ENCODE peak calls at places on chromosomes 5 and 9, in eight cellular contexts. One of them, this sample, is unnamed.

GRCh38 chr5:115844321-115844817 is 2.6 kb downstream of the AP3S1 start:
- DNase-seq in psoas muscle: no peak
- DNase-seq in endothelial cell of umbilical vein: peak
- DNase-seq in Ammon's horn: no peak
- DNase-seq in activated CD4-positive, alpha-beta T cell treated with anti-CD3 and anti-CD28 coated beads for 24 hours: no peak
- DNase-seq in osteocyte: no peak
- DNase-seq in AG04450: no peak
- DNase-seq in CD8-positive, alpha-beta memory T cell: no peak
- DNase-seq in this sample: no peak

GRCh38 chr5:96942911-96943310 is 7.0 kb downstream of the LNPEP start:
- DNase-seq in psoas muscle: no peak
- DNase-seq in endothelial cell of umbilical vein: no peak
- DNase-seq in Ammon's horn: no peak
- DNase-seq in activated CD4-positive, alpha-beta T cell treated with anti-CD3 and anti-CD28 coated beads for 24 hours: no peak
- DNase-seq in osteocyte: no peak
- DNase-seq in AG04450: no peak
- DNase-seq in CD8-positive, alpha-beta memory T cell: no peak
- DNase-seq in this sample: no peak

GRCh38 chr5:170070556-170071412 is 34.9 kb upstream of the FOXI1 start:
- DNase-seq in psoas muscle: no peak
- DNase-seq in endothelial cell of umbilical vein: peak
- DNase-seq in Ammon's horn: peak
- DNase-seq in activated CD4-positive, alpha-beta T cell treated with anti-CD3 and anti-CD28 coated beads for 24 hours: no peak
- DNase-seq in osteocyte: no peak
- DNase-seq in AG04450: peak
- DNase-seq in CD8-positive, alpha-beta memory T cell: no peak
- DNase-seq in this sample: peak

GRCh38 chr5:174231961-174232487 is 186.5 kb downstream of the NSG2 start:
- DNase-seq in psoas muscle: no peak
- DNase-seq in endothelial cell of umbilical vein: no peak
- DNase-seq in Ammon's horn: no peak
- DNase-seq in activated CD4-positive, alpha-beta T cell treated with anti-CD3 and anti-CD28 coated beads for 24 hours: no peak
- DNase-seq in osteocyte: no peak
- DNase-seq in AG04450: no peak
- DNase-seq in CD8-positive, alpha-beta memory T cell: no peak
- DNase-seq in this sample: no peak

GRCh38 chr9:127340721-127341120 is 56.2 kb upstream of the SLC2A8 start:
- DNase-seq in psoas muscle: peak
- DNase-seq in endothelial cell of umbilical vein: peak
- DNase-seq in Ammon's horn: no peak
- DNase-seq in activated CD4-positive, alpha-beta T cell treated with anti-CD3 and anti-CD28 coated beads for 24 hours: no peak
- DNase-seq in osteocyte: no peak
- DNase-seq in AG04450: no peak
- DNase-seq in CD8-positive, alpha-beta memory T cell: no peak
- DNase-seq in this sample: no peak

GRCh38 chr9:33029106-33029788 is 4.2 kb downstream of the DNAJA1 start:
- DNase-seq in psoas muscle: no peak
- DNase-seq in endothelial cell of umbilical vein: no peak
- DNase-seq in Ammon's horn: no peak
- DNase-seq in activated CD4-positive, alpha-beta T cell treated with anti-CD3 and anti-CD28 coated beads for 24 hours: no peak
- DNase-seq in osteocyte: no peak
- DNase-seq in AG04450: peak
- DNase-seq in CD8-positive, alpha-beta memory T cell: no peak
- DNase-seq in this sample: no peak

GRCh38 chr9:86052556-86053468 is 46.5 kb downstream of the GOLM1 start:
- DNase-seq in psoas muscle: no peak
- DNase-seq in endothelial cell of umbilical vein: no peak
- DNase-seq in Ammon's horn: no peak
- DNase-seq in activated CD4-positive, alpha-beta T cell treated with anti-CD3 and anti-CD28 coated beads for 24 hours: no peak
- DNase-seq in osteocyte: no peak
- DNase-seq in AG04450: no peak
- DNase-seq in CD8-positive, alpha-beta memory T cell: no peak
- DNase-seq in this sample: no peak

GRCh38 chr9:2180171-2180570 is 165.0 kb downstream of the SMARCA2 start:
- DNase-seq in psoas muscle: no peak
- DNase-seq in endothelial cell of umbilical vein: no peak
- DNase-seq in Ammon's horn: peak
- DNase-seq in activated CD4-positive, alpha-beta T cell treated with anti-CD3 and anti-CD28 coated beads for 24 hours: no peak
- DNase-seq in osteocyte: no peak
- DNase-seq in AG04450: no peak
- DNase-seq in CD8-positive, alpha-beta memory T cell: no peak
- DNase-seq in this sample: no peak

This sample was measured in activated effector memory CD4-positive, alpha-beta T cell treated with anti-CD3 and anti-CD28 coated beads, Interleukin-2, amount 50 U/mL, for 16 hours.